ENCODE peak calls at places on chromosome 16, in six cellular contexts. S, U, X, D, J and M are unnamed samples.

GRCh38 chr16:48462146-48462740 is 77.0 kb upstream of the SIAH1 start:
- DNase-seq in D (no peak), S (no peak), U (no peak), J (peak), X (no peak), M (no peak)

GRCh38 chr16:62692685-62693084 is 656.4 kb upstream of the CDH8 start:
- DNase-seq in S (no peak), X (no peak), D (no peak), U (no peak), J (no peak), M (no peak)

GRCh38 chr16:46972971-46973456 is 460 bp downstream of the DNAJA2 start:
- DNase-seq in J (no peak), S (no peak), X (peak), D (peak), U (peak), M (peak)

GRCh38 chr16:67415872-67416793 is at the start of gene ZDHHC1:
- DNase-seq in U (peak), X (peak), D (peak), J (peak), S (peak), M (no peak)

GRCh38 chr16:71562552-71562951 is 14.3 kb downstream of the TAT start:
- DNase-seq in U (no peak), J (no peak), X (no peak), S (no peak), D (no peak), M (no peak)

GRCh38 chr16:66421891-66422290 is 5.2 kb upstream of the BEAN1 start:
- DNase-seq in D (no peak), S (no peak), U (no peak), J (no peak), X (no peak), M (no peak)

GRCh38 chr16:77298638-77299360 is 99.6 kb downstream of the SYCE1L start:
- DNase-seq in J (peak), D (no peak), U (no peak), X (peak), S (peak), M (peak)

GRCh38 chr16:69916445-69916844 is 34.7 kb upstream of the CLEC18A start:
- DNase-seq in D (no peak), S (no peak), X (no peak), U (no peak), J (no peak), M (no peak)

GRCh38 chr16:11100239-11100750 is 155.7 kb downstream of the SOCS1 start:
- DNase-seq in J (no peak), X (peak), S (peak), U (peak), D (peak), M (no peak)

GRCh38 chr16:86901483-86901882 is 323.1 kb downstream of the FOXL1 start:
- DNase-seq in D (peak), U (no peak), X (peak), S (peak), J (peak), M (no peak)

GRCh38 chr16:3256876-3257465 is 538 bp upstream of the MEFV start:
- DNase-seq in S (no peak), X (peak), D (peak), U (no peak), J (no peak), M (peak)

GRCh38 chr16:74836111-74836671 is 61.6 kb upstream of the FA2H start:
- DNase-seq in S (no peak), D (no peak), J (no peak), X (no peak), U (no peak), M (no peak)

GRCh38 chr16:46765050-46765449 is 16.9 kb upstream of the MYLK3 start:
- DNase-seq in D (no peak), J (no peak), S (no peak), U (no peak), X (no peak), M (peak)

GRCh38 chr16:21656795-21657768 is 4.7 kb upstream of the IGSF6 start:
- DNase-seq in D (peak), X (peak), U (no peak), J (peak), S (peak), M (peak)

GRCh38 chr16:22888791-22889190 is 74.8 kb downstream of the HS3ST2 start:
- DNase-seq in X (no peak), S (peak), D (no peak), U (no peak), J (no peak), M (no peak)

GRCh38 chr16:85452364-85453178 is 160.6 kb upstream of the GSE1 start:
- DNase-seq in U (no peak), X (no peak), S (no peak), J (no peak), D (peak), M (no peak)

GRCh38 chr16:24977673-24978065 is 37.5 kb downstream of the ARHGAP17 start:
- DNase-seq in J (peak), S (peak), U (no peak), D (peak), X (peak), M (no peak)